ENCODE peak calls at places on chromosomes 11 and 22, in five cellular contexts. P, Y, K, A and G are unnamed samples.

GRCh38 chr11:61505640-61506155 is 2.9 kb upstream of the LRRC10B start:
- DNase-seq in P (no peak), Y (no peak), K (no peak), A (no peak), G (peak; percentile 72)

GRCh38 chr22:22870577-22871398 is 16.8 kb upstream of the IGLL5 start:
- DNase-seq in P (peak; percentile 5), Y (no peak), K (no peak), A (no peak), G (no peak)

GRCh38 chr11:3920148-3920852 is 64.8 kb downstream of the STIM1 start:
- DNase-seq in P (peak; percentile 71), Y (peak; percentile 61), K (peak; percentile 80), A (no peak), G (no peak)

GRCh38 chr11:12863605-12864121 is 145.5 kb upstream of the RASSF10 start:
- DNase-seq in P (no peak), Y (no peak), K (no peak), A (peak; percentile 53), G (no peak)

GRCh38 chr11:77656362-77656761 is 18.8 kb upstream of the CLNS1A start:
- DNase-seq in P (no peak), Y (no peak), K (no peak), A (no peak), G (no peak)

GRCh38 chr11:96267490-96268010 is 75.4 kb downstream of the MAML2 start:
- DNase-seq in P (no peak), Y (no peak), K (peak; percentile 77), A (no peak), G (no peak)

GRCh38 chr11:59802639-59803176 is 7.9 kb downstream of the MRPL16 start:
- DNase-seq in P (peak; percentile 84), Y (peak; percentile 60), K (no peak), A (no peak), G (peak; percentile 50)

GRCh38 chr22:39087881-39088687 is 9.0 kb upstream of the APOBEC3H start:
- DNase-seq in P (no peak), Y (no peak), K (no peak), A (peak; percentile 78), G (no peak)

GRCh38 chr22:26707581-26707980 is 50.2 kb downstream of the MIAT start:
- DNase-seq in P (no peak), Y (no peak), K (no peak), A (no peak), G (no peak)

GRCh38 chr11:84780689-84781293 is 846.4 kb downstream of the DLG2 start:
- DNase-seq in P (peak; percentile 74), Y (peak; percentile 25), K (no peak), A (no peak), G (no peak)

GRCh38 chr11:19727246-19727645 is 14.6 kb downstream of the NAV2 start:
- DNase-seq in P (no peak), Y (peak; percentile 53), K (no peak), A (no peak), G (peak; percentile 47)

GRCh38 chr22:42939941-42940653 is 74.9 kb downstream of the PACSIN2 start:
- DNase-seq in P (peak; percentile 93), Y (peak; percentile 94), K (no peak), A (no peak), G (no peak)

GRCh38 chr22:23639661-23640060 is 7.5 kb upstream of the DRICH1 start:
- DNase-seq in P (no peak), Y (no peak), K (no peak), A (no peak), G (no peak)

GRCh38 chr22:37599161-37599560 is 9.5 kb upstream of the GGA1 start:
- DNase-seq in P (peak; percentile 8), Y (no peak), K (no peak), A (no peak), G (no peak)

GRCh38 chr22:30649430-30650007 is 13.9 kb downstream of the SLC35E4 start:
- DNase-seq in P (peak; percentile 90), Y (peak; percentile 99), K (peak; percentile 90), A (no peak), G (no peak)

GRCh38 chr11:57644748-57645715 is 4.7 kb downstream of the YPEL4 start:
- DNase-seq in P (peak; percentile 88), Y (peak; percentile 57), K (peak; percentile 92), A (peak; percentile 81), G (peak; percentile 12)

GRCh38 chr11:104690243-104690642 is 208.0 kb downstream of the CASP12 start:
- DNase-seq in P (no peak), Y (no peak), K (no peak), A (no peak), G (no peak)

GRCh38 chr22:46761539-46762237 is 762 bp upstream of the TBC1D22A start:
- DNase-seq in P (no peak), Y (no peak), K (no peak), A (peak; percentile 8), G (no peak)

GRCh38 chr11:122440783-122441701 is 214.5 kb upstream of the UBASH3B start:
- DNase-seq in P (no peak), Y (no peak), K (no peak), A (peak; percentile 81), G (no peak)

GRCh38 chr11:288328-289144 is at the start of gene PGGHG:
- DNase-seq in P (peak; percentile 41), Y (no peak), K (peak; percentile 79), A (peak; percentile 65), G (no peak)

GRCh38 chr22:17120711-17121234 is 387 bp downstream of the TMEM121B start:
- DNase-seq in P (no peak), Y (no peak), K (no peak), A (no peak), G (no peak)

GRCh38 chr11:18310800-18311340 is 11.1 kb downstream of the HPS5 start:
- DNase-seq in P (no peak), Y (no peak), K (no peak), A (no peak), G (no peak)

GRCh38 chr11:119470316-119471266 is 47.6 kb upstream of the THY1 start:
- DNase-seq in P (peak; percentile 93), Y (peak; percentile 87), K (peak; percentile 19), A (no peak), G (no peak)

GRCh38 chr11:119509969-119510401 is 87.0 kb upstream of the THY1 start:
- DNase-seq in P (peak; percentile 67), Y (peak; percentile 61), K (no peak), A (no peak), G (no peak)

GRCh38 chr22:32030508-32031247 is 12.4 kb upstream of the SLC5A1 start:
- DNase-seq in P (no peak), Y (no peak), K (no peak), A (no peak), G (no peak)

GRCh38 chr11:120511804-120512726 is 517 bp downstream of the GRIK4 start:
- DNase-seq in P (no peak), Y (no peak), K (peak; percentile 48), A (peak; percentile 65), G (no peak)

GRCh38 chr11:104134760-104135159 is 29.2 kb downstream of the PDGFD start:
- DNase-seq in P (peak; percentile 64), Y (peak; percentile 65), K (no peak), A (no peak), G (no peak)

GRCh38 chr11:120079750-120080610 is 57.9 kb downstream of the TRIM29 start:
- DNase-seq in P (no peak), Y (no peak), K (peak; percentile 60), A (peak; percentile 45), G (no peak)